ENCODE peak calls at places on chromosomes 12 and 14, in four cellular contexts. L is PC-9, Y is H9, K is PC-3. G is an unnamed sample.

GRCh38 chr12:93756295-93756694 is 79.1 kb downstream of the CRADD start:
- DNase-seq in K (no peak), Y (no peak), L (no peak), G (no peak)

GRCh38 chr12:124703852-124704251 is 136.4 kb upstream of the NCOR2 start:
- DNase-seq in K (no peak), Y (no peak), L (peak), G (no peak)

GRCh38 chr12:4118017-4118510 is 155.5 kb upstream of the CCND2 start:
- DNase-seq in L (no peak), Y (peak), K (no peak), G (no peak)

GRCh38 chr14:92651793-92652382 is 96.5 kb downstream of the LGMN start:
- DNase-seq in Y (no peak), K (no peak), L (no peak), G (no peak)

GRCh38 chr14:96268426-96269358 is 12.7 kb downstream of the BDKRB1 start:
- DNase-seq in K (peak), Y (peak), L (peak), G (peak)

GRCh38 chr12:123106640-123107359 is 44.1 kb downstream of the PITPNM2 start:
- DNase-seq in L (no peak), K (peak), Y (peak), G (no peak)

GRCh38 chr12:25962932-25963525 is 4.5 kb downstream of the RASSF8 start:
- DNase-seq in K (no peak), Y (no peak), L (no peak), G (no peak)

GRCh38 chr12:67827820-67828383 is 161.3 kb upstream of the IFNG-AS1 start:
- DNase-seq in K (peak), Y (no peak), L (peak), G (peak)

GRCh38 chr12:51926718-51927117 is 19.4 kb downstream of the ACVRL1 start:
- DNase-seq in Y (peak), L (no peak), K (peak), G (no peak)

GRCh38 chr14:51368721-51369163 is 128.7 kb downstream of the TMX1 start:
- DNase-seq in Y (no peak), K (no peak), L (no peak), G (no peak)

GRCh38 chr12:113461666-113462065 is 10.0 kb downstream of the LHX5 start:
- DNase-seq in L (peak), K (peak), Y (peak), G (no peak)

GRCh38 chr12:1350055-1350933 is 244.1 kb downstream of the FBXL14 start:
- DNase-seq in L (peak), K (peak), Y (no peak), G (peak)

GRCh38 chr12:19234171-19234704 is 104.7 kb downstream of the PLEKHA5 start:
- DNase-seq in L (no peak), K (no peak), Y (no peak), G (no peak)

GRCh38 chr14:98018626-98019025 is 1221.4 kb downstream of the VRK1 start:
- DNase-seq in K (no peak), L (no peak), Y (no peak), G (no peak)

GRCh38 chr12:132940071-132940719 is 15.9 kb downstream of the ZNF605 start:
- DNase-seq in Y (no peak), L (no peak), K (no peak), G (no peak)

GRCh38 chr14:51400142-51400541 is 160.1 kb downstream of the TMX1 start:
- DNase-seq in K (no peak), L (no peak), Y (no peak), G (no peak)

GRCh38 chr14:50533806-50534205 is 1.4 kb upstream of the MAP4K5 start:
- DNase-seq in Y (no peak), L (no peak), K (peak), G (no peak)

GRCh38 chr14:69651653-69652052 is 40.3 kb downstream of the SUSD6 start:
- DNase-seq in L (peak), K (no peak), Y (no peak), G (no peak)

GRCh38 chr14:49766839-49767238 is 1.1 kb upstream of the KLHDC2 start:
- DNase-seq in K (no peak), Y (no peak), L (peak), G (no peak)

GRCh38 chr14:39025810-39026627 is 77.0 kb downstream of the SEC23A start:
- DNase-seq in Y (no peak), L (no peak), K (no peak), G (no peak)

GRCh38 chr14:33737446-33737845 is 213.4 kb downstream of the EGLN3 start:
- DNase-seq in K (peak), Y (no peak), L (no peak), G (no peak)

GRCh38 chr12:87376722-87377121 is 652.5 kb downstream of the C12orf50 start:
- DNase-seq in L (no peak), Y (no peak), K (no peak), G (no peak)

GRCh38 chr12:9588749-9589148 is 19.0 kb downstream of the KLRB1 start:
- DNase-seq in L (no peak), K (no peak), Y (no peak), G (no peak)

GRCh38 chr14:77208266-77208978 is 26.8 kb downstream of the TMEM63C start:
- DNase-seq in L (peak), Y (peak), K (peak), G (peak)

GRCh38 chr14:32018391-32019092 is 58.6 kb upstream of the ARHGAP5 start:
- DNase-seq in L (peak), K (peak), Y (no peak), G (no peak)

GRCh38 chr14:105999361-106000028 is 473.1 kb downstream of the TMEM121 start:
- DNase-seq in L (no peak), Y (no peak), K (no peak), G (no peak)

GRCh38 chr12:63064080-63064479 is 86.9 kb downstream of the AVPR1A start:
- DNase-seq in L (peak), K (peak), Y (no peak), G (no peak)

GRCh38 chr12:20050166-20050565 is 318.2 kb upstream of the PDE3A start:
- DNase-seq in L (no peak), K (no peak), Y (no peak), G (no peak)

GRCh38 chr12:22321620-22322019 is 12.9 kb downstream of the ST8SIA1 start:
- DNase-seq in L (no peak), K (peak), Y (peak), G (no peak)

GRCh38 chr14:74988993-74989392 is 13.7 kb upstream of the EIF2B2 start:
- DNase-seq in K (no peak), Y (no peak), L (no peak), G (no peak)

GRCh38 chr12:89156862-89157262 is 195.4 kb downstream of the DUSP6 start:
- DNase-seq in K (no peak), Y (no peak), L (no peak), G (no peak)

GRCh38 chr12:114767906-114768697 is 84.1 kb upstream of the TBX3 start:
- DNase-seq in Y (no peak), K (peak), L (no peak), G (no peak)

GRCh38 chr12:48787791-48788521 is 933 bp downstream of the ADCY6 start:
- DNase-seq in K (no peak), L (no peak), Y (no peak), G (no peak)

GRCh38 chr12:78696267-78696666 is 168.3 kb upstream of the SYT1 start:
- DNase-seq in Y (no peak), L (no peak), K (peak), G (no peak)

GRCh38 chr12:26617513-26617912 is 215.5 kb downstream of the ITPR2 start:
- DNase-seq in L (no peak), Y (no peak), K (no peak), G (no peak)

GRCh38 chr12:104137175-104137901 is 672 bp downstream of the NFYB start:
- DNase-seq in L (peak), K (peak), Y (peak), G (no peak)

GRCh38 chr14:46782281-46782680 is 130.7 kb upstream of the RPL10L start:
- DNase-seq in K (no peak), Y (no peak), L (no peak), G (no peak)

GRCh38 chr14:58794993-58795762 is 157.4 kb downstream of the DACT1 start:
- DNase-seq in L (no peak), K (no peak), Y (no peak), G (no peak)

GRCh38 chr12:59149995-59150642 is 229.8 kb upstream of the LRIG3 start:
- DNase-seq in L (peak), K (peak), Y (no peak), G (peak)

DNA sequence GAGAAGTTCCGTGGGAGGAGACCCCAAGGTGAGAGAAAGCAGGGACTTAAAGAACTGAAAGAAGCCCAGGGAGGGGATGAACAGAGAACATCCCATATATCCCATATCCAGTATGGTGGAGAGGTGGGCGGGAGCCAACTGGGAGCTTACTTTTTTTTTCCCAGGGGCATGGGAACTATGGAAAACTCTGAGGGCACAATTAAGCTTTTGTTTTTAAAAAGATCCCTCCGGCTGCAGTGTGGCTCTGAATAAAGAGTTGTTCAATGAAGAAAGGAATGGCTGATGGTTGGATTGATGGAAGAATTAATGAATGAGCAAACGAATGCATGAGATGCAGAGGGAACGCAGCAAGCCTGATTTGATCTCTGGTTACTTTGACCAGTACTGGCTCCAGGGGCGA is 12.6 kb downstream of the NTF3 start:
- DNase-seq in L (no peak), K (no peak), Y (no peak), G (no peak)
- H3K4me2 ChIP-seq in L (no peak), K (no peak), Y (no peak), G (no peak)

GRCh38 chr12:45191239-45191638 is 24.7 kb upstream of the ANO6 start:
- DNase-seq in K (peak), Y (no peak), L (no peak), G (no peak)

GRCh38 chr12:45189766-45190403 is 26.0 kb upstream of the ANO6 start:
- DNase-seq in K (no peak), L (no peak), Y (no peak), G (no peak)

GRCh38 chr12:45192041-45192695 is 23.7 kb upstream of the ANO6 start:
- DNase-seq in K (peak), Y (no peak), L (peak), G (no peak)

GRCh38 chr12:45186762-45187161 is 29.1 kb upstream of the ANO6 start:
- DNase-seq in L (no peak), Y (no peak), K (no peak), G (no peak)

DNA sequence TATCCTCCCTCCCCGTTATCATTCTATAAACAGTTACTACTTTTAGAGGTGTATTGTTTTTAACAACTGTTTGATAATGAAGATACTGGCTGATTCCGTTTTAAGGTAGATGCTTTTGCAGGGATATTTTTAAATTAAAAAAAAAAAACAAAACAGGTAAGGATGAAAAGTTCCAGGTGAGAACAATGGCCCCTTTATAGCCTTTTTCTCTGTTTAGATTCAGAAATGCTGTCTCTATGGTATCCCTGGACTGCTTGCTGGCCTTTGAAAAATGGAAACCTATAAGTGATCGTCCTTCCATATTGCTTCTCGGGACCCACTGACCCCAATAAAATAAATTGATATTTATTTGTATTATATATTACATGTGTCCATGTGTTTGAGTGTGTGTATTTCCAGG is 23.2 kb upstream of the ANO6 start:
- DNase-seq in L (no peak), Y (no peak), K (no peak), G (no peak)
- H3K27ac ChIP-seq in L (peak), Y (no peak), K (no peak), G (no peak)

GRCh38 chr12:53463802-53464375 is 12.0 kb downstream of the PCBP2 start:
- DNase-seq in K (no peak), Y (no peak), L (no peak), G (no peak)

GRCh38 chr12:53462935-53463334 is 11.0 kb downstream of the PCBP2 start:
- DNase-seq in K (no peak), Y (no peak), L (no peak), G (no peak)

GRCh38 chr12:53466640-53467039 is 14.7 kb downstream of the PCBP2 start:
- DNase-seq in K (no peak), L (no peak), Y (no peak), G (no peak)

GRCh38 chr12:53465679-53466078 is 13.8 kb downstream of the PCBP2 start:
- DNase-seq in K (no peak), Y (no peak), L (no peak), G (no peak)

DNA sequence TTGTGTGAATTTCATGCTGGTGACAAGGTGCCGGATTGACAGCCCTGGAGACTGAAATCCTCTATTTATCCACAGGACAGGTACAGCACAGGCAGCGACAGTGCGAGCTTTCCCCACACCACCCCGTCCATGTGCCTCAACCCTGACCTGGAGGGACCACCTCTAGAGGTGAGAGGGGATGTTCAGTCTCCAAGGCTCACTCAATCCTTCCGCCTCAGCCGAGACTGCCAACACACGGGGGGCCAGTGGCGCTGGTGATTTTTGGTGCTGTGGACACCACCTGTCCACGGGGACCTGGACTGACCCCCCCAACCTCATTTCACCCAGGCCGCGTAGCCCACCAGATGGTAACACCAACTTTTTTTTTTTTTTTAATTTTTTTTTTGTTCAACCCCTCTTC is 12.8 kb downstream of the PCBP2 start:
- DNase-seq in L (no peak), Y (no peak), K (no peak), G (no peak)
- H3K4me2 ChIP-seq in L (no peak), Y (no peak), K (no peak), G (no peak)

GRCh38 chr14:99245541-99246511 is 26.2 kb downstream of the BCL11B start:
- DNase-seq in Y (peak), K (no peak), L (no peak), G (no peak)
- H3K27ac ChIP-seq in Y (peak), K (no peak), L (no peak), G (peak)

GRCh38 chr12:56955631-56956256 is 1.7 kb downstream of the RDH16 start:
- DNase-seq in Y (no peak), L (no peak), K (peak), G (no peak)
- H3K4me2 ChIP-seq in Y (no peak), L (peak), K (no peak), G (no peak)

G was measured in keratinocyte.